ENCODE peak calls at places on chromosomes 5 and 9, in seven cellular contexts. Y is foreskin melanocyte; H is activated gamma-delta T cell; S is stimulated activated CD8-positive, alpha-beta memory T cell treated with anti-CD3 and anti-CD28 coated beads, Interleukin-15, amount 100 ng/mL, for 1 hour; N is CD8-positive, alpha-beta memory T cell; X is sigmoid colon; Q is GM04504. O is an unnamed sample.

GRCh38 chr9:129399301-129399990 is 221.4 kb upstream of the IER5L start:
- DNase-seq in Y (no peak), H (no peak), S (no peak), N (no peak), X (no peak), Q (no peak), O (no peak)

GRCh38 chr5:135155616-135156214 is 121.7 kb upstream of the PITX1 start:
- DNase-seq in Y (no peak), H (no peak), S (no peak), N (no peak), X (no peak), Q (no peak), O (no peak)

GRCh38 chr9:27528886-27529315 is 713 bp downstream of the MOB3B start:
- DNase-seq in Y (peak; percentile 22), H (peak; percentile 10), S (no peak), N (peak; percentile 33), X (peak; percentile 87), Q (no peak), O (no peak)

GRCh38 chr9:110659891-110660541 is 8.6 kb upstream of the MUSK start:
- DNase-seq in Y (no peak), H (no peak), S (no peak), N (no peak), X (no peak), Q (peak; percentile 48), O (peak; percentile 13)

GRCh38 chr9:135887585-135888050 is 19.7 kb downstream of the CAMSAP1 start:
- DNase-seq in Y (no peak), H (no peak), S (peak; percentile 8), N (peak; percentile 27), X (no peak), Q (no peak), O (no peak)

GRCh38 chr9:137372693-137373610 is 50.0 kb downstream of the EXD3 start:
- DNase-seq in Y (no peak), H (no peak), S (no peak), N (no peak), X (peak; percentile 57), Q (no peak), O (no peak)

GRCh38 chr9:12773562-12773961 is 1.3 kb upstream of the LURAP1L start:
- DNase-seq in Y (no peak), H (no peak), S (no peak), N (no peak), X (no peak), Q (no peak), O (no peak)

GRCh38 chr5:129460951-129461815 is 1.1 kb downstream of the ADAMTS19 start:
- DNase-seq in Y (no peak), H (no peak), S (no peak), N (no peak), X (peak; percentile 63), Q (no peak), O (peak; percentile 15)

GRCh38 chr9:98190757-98191105 is 1.7 kb downstream of the CORO2A start:
- DNase-seq in Y (no peak), H (no peak), S (no peak), N (no peak), X (no peak), Q (no peak), O (no peak)

GRCh38 chr9:71519098-71519497 is 249.2 kb downstream of the CEMIP2 start:
- DNase-seq in Y (no peak), H (no peak), S (no peak), N (no peak), X (no peak), Q (no peak), O (no peak)

GRCh38 chr9:132798817-132799790 is 79.0 kb downstream of the AK8 start:
- DNase-seq in Y (no peak), H (no peak), S (no peak), N (no peak), X (no peak), Q (no peak), O (peak; percentile 19)